ENCODE peak calls at places on chromosomes 5 and 9, in four cellular contexts. F is GM12865, L is adrenal gland, Z is aorta. G is an unnamed sample.

GRCh38 chr5:169020102-169020501 is 280.8 kb downstream of the SLIT3 start:
- DNase-seq in L (no peak), F (no peak), Z (no peak), G (no peak)

GRCh38 chr9:113988951-113989780 is 88.9 kb downstream of the AMBP start:
- DNase-seq in F (no peak), Z (peak), L (peak), G (no peak)

GRCh38 chr5:56910123-56910951 is 941 bp downstream of the SETD9 start:
- DNase-seq in L (peak), Z (peak), F (peak), G (peak)

GRCh38 chr5:157290156-157290980 is 24.4 kb downstream of the CYFIP2 start:
- DNase-seq in L (peak), Z (no peak), F (no peak), G (no peak)

GRCh38 chr9:114086009-114086408 is 7.9 kb upstream of the AMBP start:
- DNase-seq in Z (no peak), L (no peak), F (no peak), G (no peak)

GRCh38 chr9:14277202-14277601 is 36.7 kb downstream of the NFIB start:
- DNase-seq in L (no peak), Z (no peak), F (no peak), G (peak)

GRCh38 chr5:125463441-125464092 is 717.1 kb upstream of the ZNF608 start:
- DNase-seq in Z (no peak), F (no peak), L (no peak), G (no peak)

GRCh38 chr5:98341038-98341710 is 432.3 kb upstream of the RGMB start:
- DNase-seq in F (no peak), L (no peak), Z (no peak), G (no peak)

GRCh38 chr5:58985759-58986158 is 402.9 kb downstream of the RAB3C start:
- DNase-seq in L (no peak), F (no peak), Z (no peak), G (no peak)

GRCh38 chr5:39760385-39761198 is 335.8 kb upstream of the DAB2 start:
- DNase-seq in F (no peak), L (no peak), Z (no peak), G (no peak)

GRCh38 chr5:5424736-5425135 is 2.3 kb downstream of the ICE1 start:
- DNase-seq in F (no peak), Z (no peak), L (no peak), G (no peak)

GRCh38 chr5:55236800-55237199 is 3.4 kb upstream of the CCNO start:
- DNase-seq in L (no peak), Z (no peak), F (no peak), G (no peak)

GRCh38 chr9:18490591-18491370 is 16.8 kb downstream of the ADAMTSL1 start:
- DNase-seq in L (peak), F (no peak), Z (peak), G (no peak)

GRCh38 chr5:29878599-29878998 is 1314.9 kb upstream of the CDH6 start:
- DNase-seq in F (no peak), Z (no peak), L (no peak), G (no peak)

GRCh38 chr9:137590469-137591383 is at the start of gene ZMYND19:
- DNase-seq in Z (peak), L (peak), F (peak), G (peak)

GRCh38 chr9:114484854-114485443 is 20.3 kb downstream of the WHRN start:
- DNase-seq in Z (no peak), L (peak), F (peak), G (no peak)

GRCh38 chr9:13759624-13760023 is 480.1 kb upstream of the MPDZ start:
- DNase-seq in F (no peak), Z (no peak), L (no peak), G (no peak)

GRCh38 chr5:146788918-146789317 is 89.6 kb downstream of the PPP2R2B start:
- DNase-seq in F (no peak), Z (no peak), L (no peak), G (no peak)

GRCh38 chr9:93473411-93473810 is 20.0 kb upstream of the FAM120AOS start:
- DNase-seq in Z (no peak), F (no peak), L (no peak), G (no peak)

GRCh38 chr5:160289721-160290120 is 22.6 kb downstream of the CCNJL start:
- DNase-seq in L (no peak), F (peak), Z (no peak), G (no peak)

GRCh38 chr5:163916856-163917255 is 411.4 kb downstream of the MAT2B start:
- DNase-seq in L (no peak), Z (no peak), F (no peak), G (no peak)

GRCh38 chr9:88462191-88462590 is 72.8 kb upstream of the NXNL2 start:
- DNase-seq in F (no peak), Z (no peak), L (no peak), G (no peak)

GRCh38 chr5:100623719-100624118 is 88.5 kb downstream of the FAM174A start:
- DNase-seq in L (no peak), F (peak), Z (no peak), G (no peak)

GRCh38 chr5:179839328-179840256 is 18.9 kb downstream of the SQSTM1 start:
- DNase-seq in Z (peak), L (peak), F (no peak), G (peak)

GRCh38 chr5:157689942-157690689 is 18.8 kb downstream of the C5orf52 start:
- DNase-seq in F (peak), Z (no peak), L (no peak), G (no peak)

GRCh38 chr9:133437753-133438531 is 15.8 kb downstream of the ADAMTS13 start:
- DNase-seq in Z (no peak), F (peak), L (no peak), G (no peak)

GRCh38 chr5:107957023-107957422 is 286.3 kb upstream of the EFNA5 start:
- DNase-seq in L (no peak), Z (no peak), F (no peak), G (no peak)

GRCh38 chr9:15422355-15423327 is at the start of gene SNAPC3:
- DNase-seq in L (peak), Z (peak), F (peak), G (peak)

GRCh38 chr5:173010547-173011464 is 27.2 kb downstream of the ATP6V0E1 start:
- DNase-seq in Z (no peak), F (peak), L (peak), G (no peak)

GRCh38 chr9:135662758-135663450 is at the start of gene LCN9:
- DNase-seq in L (no peak), Z (no peak), F (no peak), G (no peak)

GRCh38 chr9:5554254-5554653 is 43.9 kb downstream of the PDCD1LG2 start:
- DNase-seq in L (no peak), Z (no peak), F (peak), G (no peak)

GRCh38 chr9:75064307-75065025 is 23.5 kb downstream of the NMRK1 start:
- DNase-seq in F (no peak), Z (no peak), L (no peak), G (no peak)

GRCh38 chr5:171625646-171626045 is 160.0 kb upstream of the SMIM23 start:
- DNase-seq in F (no peak), L (no peak), Z (no peak), G (no peak)

GRCh38 chr9:106718996-106719395 is 144.0 kb upstream of the ZNF462 start:
- DNase-seq in L (no peak), F (no peak), Z (no peak), G (no peak)

GRCh38 chr5:82938901-82939300 is 138.3 kb downstream of the TMEM167A start:
- DNase-seq in Z (no peak), L (no peak), F (no peak), G (no peak)

GRCh38 chr5:154302181-154302580 is 111.6 kb downstream of the GALNT10 start:
- DNase-seq in Z (peak), F (no peak), L (no peak), G (peak)

GRCh38 chr5:106380736-106381135 is 1290.0 kb downstream of the EFNA5 start:
- DNase-seq in L (no peak), Z (no peak), F (no peak), G (no peak)

DNA sequence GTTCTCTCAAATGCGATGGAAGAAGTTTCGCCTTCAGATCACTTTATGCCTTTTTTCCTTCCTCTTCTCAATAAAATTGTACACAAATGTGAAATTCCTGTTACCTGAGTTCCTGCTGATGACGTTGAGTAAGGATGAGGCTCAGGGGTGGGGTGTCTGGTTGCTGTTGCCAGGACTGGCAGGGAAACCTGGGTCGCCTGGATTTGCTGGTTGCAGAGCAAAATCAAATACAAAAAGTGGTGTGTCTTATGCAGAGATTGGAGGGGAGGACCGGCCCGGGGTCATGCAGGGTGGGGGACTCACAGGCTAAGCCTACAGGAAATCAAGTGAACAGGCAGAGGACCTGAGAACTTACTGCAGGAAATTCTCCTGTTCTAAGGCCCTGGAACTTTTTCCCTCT is 39.2 kb downstream of the ANXA2R start:
- DNase-seq in F (no peak), Z (no peak), L (no peak), G (no peak)
- H3K4me3 ChIP-seq in F (no peak), Z (no peak), L (no peak), G (peak)

GRCh38 chr5:76082790-76083554 is at the start of gene SV2C:
- DNase-seq in L (no peak), Z (peak), F (peak), G (no peak)

GRCh38 chr5:76084496-76085285 is 1.5 kb downstream of the SV2C start:
- DNase-seq in F (no peak), L (no peak), Z (no peak), G (no peak)

GRCh38 chr5:76085286-76085579 is 2.0 kb downstream of the SV2C start:
- DNase-seq in Z (no peak), F (no peak), L (no peak), G (no peak)

GRCh38 chr5:76081811-76082783 is 1.1 kb upstream of the SV2C start:
- DNase-seq in Z (peak), L (no peak), F (no peak), G (no peak)

DNA sequence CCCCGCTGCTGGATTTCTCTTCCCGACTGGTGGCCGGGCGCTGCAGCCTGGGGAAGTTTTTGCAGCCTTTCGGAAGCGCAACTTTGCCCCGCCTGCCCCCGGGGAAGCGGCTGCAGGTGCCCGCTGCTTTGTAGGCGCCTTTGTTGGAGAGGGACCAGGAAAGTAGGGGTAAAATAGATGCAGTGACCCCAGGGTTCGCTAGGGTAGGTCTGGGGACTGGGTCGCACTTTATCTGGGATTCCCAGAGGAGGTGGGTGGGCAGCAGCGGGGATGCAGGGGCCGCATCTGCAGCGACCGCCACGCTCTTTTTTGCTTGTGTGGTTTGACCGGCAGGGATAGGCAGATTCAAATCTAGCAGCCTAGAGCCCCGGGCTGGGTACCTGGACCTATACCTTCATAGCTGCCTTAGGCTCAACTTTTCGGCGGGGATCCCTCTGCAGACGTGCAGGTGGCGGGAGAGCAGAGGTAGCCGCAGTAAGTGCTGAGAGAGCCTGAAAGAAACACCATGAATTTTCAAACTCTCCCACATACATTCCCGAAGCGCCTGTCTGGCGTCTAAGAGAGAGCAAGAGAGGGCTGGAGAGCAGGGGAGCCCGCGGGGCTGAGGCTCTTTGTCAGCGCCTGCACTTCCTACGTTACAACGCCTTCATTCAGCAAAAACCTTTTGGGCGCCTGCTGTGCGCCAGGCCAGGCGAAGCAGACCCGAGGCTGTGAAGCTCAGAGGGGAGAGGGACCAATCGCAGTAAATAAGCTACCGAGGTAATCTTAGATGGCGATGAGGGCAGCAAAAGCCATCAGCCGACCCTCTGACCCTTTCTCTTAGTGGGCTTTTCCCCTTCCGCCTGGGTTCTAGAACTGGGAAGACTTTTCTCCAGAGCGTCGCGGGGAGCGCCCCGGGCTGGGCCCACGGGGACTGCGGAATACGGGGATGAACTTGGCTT is 642 bp downstream of the SV2C start:
- DNase-seq in L (no peak), F (no peak), Z (peak), G (no peak)
- H3K4me3 ChIP-seq in L (no peak), F (peak), Z (no peak), G (peak)

GRCh38 chr5:140181002-140181483 is 6.1 kb downstream of the CYSTM1 start:
- DNase-seq in Z (no peak), L (no peak), F (no peak), G (no peak)
- H3K4me3 ChIP-seq in Z (no peak), L (no peak), F (no peak), G (no peak)

GRCh38 chr5:116571568-116572321 is 2.9 kb downstream of the SEMA6A start:
- DNase-seq in F (no peak), L (peak), Z (no peak), G (no peak)
- H3K4me3 ChIP-seq in F (peak), L (peak), Z (no peak), G (peak)

DNA sequence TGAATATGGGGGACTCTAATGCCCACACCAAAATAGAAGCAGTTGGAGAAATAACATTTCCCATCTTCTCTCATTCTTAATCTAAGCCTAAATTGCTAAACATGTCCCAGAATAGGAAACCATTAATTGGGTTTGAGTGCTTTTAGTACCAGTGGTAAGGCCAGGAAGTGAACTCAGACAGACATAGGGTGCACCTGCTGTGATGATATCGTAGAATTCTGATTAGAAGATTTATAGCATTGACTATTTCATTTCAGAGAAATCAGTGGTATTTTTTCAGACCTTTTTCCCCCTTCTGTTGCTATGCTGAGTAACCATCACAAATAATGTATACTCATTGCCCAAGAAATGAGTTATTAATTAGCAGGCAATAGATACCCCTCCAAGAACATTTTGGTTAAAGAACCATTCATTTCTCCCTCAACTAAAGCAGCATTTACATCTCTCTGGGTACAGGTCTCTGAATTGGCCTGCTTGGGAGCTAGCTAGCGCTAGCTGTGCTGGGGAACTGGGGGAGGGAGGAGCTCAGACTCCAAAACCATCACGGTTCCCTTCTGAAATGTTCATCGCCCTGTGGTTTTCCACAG is 7.3 kb downstream of the GLRX start:
- DNase-seq in Z (no peak), F (no peak), L (no peak), G (no peak)
- H3K4me3 ChIP-seq in Z (no peak), F (no peak), L (no peak), G (no peak)

GRCh38 chr9:95772320-95773060 is 103.0 kb upstream of the ERCC6L2 start:
- DNase-seq in F (no peak), Z (no peak), L (no peak), G (peak)

GRCh38 chr9:95775191-95775590 is 100.3 kb upstream of the ERCC6L2 start:
- DNase-seq in F (no peak), Z (no peak), L (no peak), G (no peak)

GRCh38 chr9:95770653-95771131 is 104.8 kb upstream of the ERCC6L2 start:
- DNase-seq in Z (no peak), F (no peak), L (no peak), G (no peak)

GRCh38 chr9:95771556-95772280 is 103.8 kb upstream of the ERCC6L2 start:
- DNase-seq in L (no peak), F (no peak), Z (no peak), G (no peak)

DNA sequence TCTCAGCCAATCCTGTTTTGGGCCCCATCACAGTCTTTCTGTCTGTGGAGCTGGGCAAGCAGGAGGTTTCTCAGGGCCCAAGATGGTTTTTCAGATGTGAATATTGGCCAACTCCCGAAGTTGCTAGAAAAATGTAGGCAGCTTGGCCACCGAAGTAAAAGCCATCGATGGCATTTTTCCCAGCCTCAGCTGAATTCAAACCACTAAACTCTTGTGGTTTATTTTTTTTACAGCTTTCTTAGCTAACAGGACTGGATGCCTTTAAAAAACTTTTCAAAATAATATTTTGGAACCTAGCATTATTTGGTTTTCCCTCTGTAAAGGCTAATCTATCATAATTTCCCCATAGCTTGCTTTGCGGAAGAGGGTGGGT is 102.4 kb upstream of the ERCC6L2 start:
- DNase-seq in F (no peak), L (no peak), Z (no peak), G (no peak)
- H3K4me3 ChIP-seq in F (no peak), L (no peak), Z (no peak), G (no peak)

GRCh38 chr9:35790385-35791291 is 753 bp upstream of the NPR2 start:
- DNase-seq in Z (peak), L (peak), F (peak), G (no peak)

GRCh38 chr9:35793461-35793860 is 2.1 kb downstream of the NPR2 start:
- DNase-seq in F (no peak), Z (no peak), L (no peak), G (no peak)

GRCh38 chr9:35791321-35791921 is at the start of gene NPR2:
- DNase-seq in Z (peak), L (peak), F (no peak), G (no peak)

GRCh38 chr9:35792826-35793225 is 1.4 kb downstream of the NPR2 start:
- DNase-seq in L (no peak), F (no peak), Z (no peak), G (no peak)

DNA sequence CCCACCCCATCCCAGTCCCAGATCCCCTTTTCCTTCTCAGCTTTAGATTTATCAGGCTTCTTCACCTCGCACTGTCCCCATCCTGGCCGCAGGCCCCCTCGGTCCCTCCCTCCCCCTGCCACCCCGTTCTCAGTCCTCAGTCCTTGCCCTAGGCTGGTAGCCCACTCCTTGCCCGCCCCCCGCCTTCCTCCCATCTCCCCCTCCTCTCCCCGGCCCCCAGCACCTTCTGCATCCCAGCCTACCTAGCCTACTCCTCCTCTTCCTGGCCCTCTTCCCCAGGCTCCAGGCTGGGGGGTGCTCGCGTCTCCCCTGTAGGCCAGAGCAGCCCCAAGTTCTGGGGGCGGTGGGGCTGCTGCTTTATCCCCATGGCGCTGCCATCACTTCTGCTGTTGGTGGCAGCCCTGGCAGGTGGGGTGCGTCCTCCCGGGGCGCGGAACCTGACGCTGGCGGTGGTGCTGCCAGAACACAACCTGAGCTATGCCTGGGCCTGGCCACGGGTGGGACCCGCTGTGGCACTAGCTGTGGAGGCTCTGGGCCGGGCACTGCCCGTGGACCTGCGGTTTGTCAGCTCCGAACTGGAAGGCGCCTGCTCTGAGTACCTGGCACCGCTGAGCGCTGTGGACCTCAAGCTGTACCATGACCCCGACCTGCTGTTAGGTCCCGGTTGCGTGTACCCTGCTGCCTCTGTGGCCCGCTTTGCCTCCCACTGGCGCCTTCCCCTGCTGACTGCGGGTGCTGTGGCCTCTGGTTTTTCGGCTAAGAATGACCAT is 838 bp downstream of the NPR2 start:
- DNase-seq in Z (peak), L (no peak), F (no peak), G (peak)
- H3K4me3 ChIP-seq in Z (peak), L (no peak), F (no peak), G (no peak)

GRCh38 chr5:14873093-14873492 is 1.5 kb upstream of the ANKH start:
- DNase-seq in L (no peak), Z (no peak), F (no peak), G (no peak)
- H3K4me3 ChIP-seq in L (no peak), Z (no peak), F (no peak), G (no peak)

G was measured in pancreas.